ENCODE peak calls at places on chromosomes 12 and 14, in four cellular contexts. Z is NCI-H1417, I is NCI-H345, C is MCF 10A. B is an unnamed sample.

GRCh38 chr14:66662374-66662773 is 154.4 kb downstream of the GPHN start:
- DNase-seq in Z (no peak), I (no peak), C (peak), B (no peak)

GRCh38 chr14:78356406-78356805 is 186.2 kb downstream of the NRXN3 start:
- DNase-seq in C (no peak), I (no peak), Z (peak), B (peak)

GRCh38 chr14:90287791-90288190 is 31.4 kb downstream of the PSMC1 start:
- DNase-seq in Z (peak), I (peak), C (no peak), B (peak)

GRCh38 chr12:24069532-24070395 is 120.3 kb upstream of the SOX5 start:
- DNase-seq in C (no peak), Z (peak), I (peak), B (peak)

GRCh38 chr12:78239566-78239965 is 408.9 kb downstream of the NAV3 start:
- DNase-seq in C (no peak), I (no peak), Z (no peak), B (no peak)

GRCh38 chr14:105250986-105251385 is 2.7 kb downstream of the BTBD6 start:
- DNase-seq in I (no peak), Z (no peak), C (no peak), B (no peak)

GRCh38 chr14:94101748-94102147 is 8.8 kb upstream of the IFI27 start:
- DNase-seq in C (no peak), Z (no peak), I (no peak), B (no peak)

GRCh38 chr12:86600664-86601231 is 344.6 kb upstream of the MGAT4C start:
- DNase-seq in C (no peak), I (no peak), Z (no peak), B (peak)

GRCh38 chr14:96104469-96105057 is 65.4 kb downstream of the C14orf132 start:
- DNase-seq in Z (no peak), I (no peak), C (peak), B (peak)

GRCh38 chr14:93073833-93074769 is 41.6 kb downstream of the ITPK1 start:
- DNase-seq in Z (no peak), I (no peak), C (peak), B (no peak)

GRCh38 chr12:9039397-9039977 is 50.1 kb downstream of the KLRG1 start:
- DNase-seq in I (peak), C (peak), Z (peak), B (peak)

GRCh38 chr12:5586201-5586600 is 154.3 kb downstream of the NTF3 start:
- DNase-seq in Z (no peak), I (no peak), C (no peak), B (no peak)

GRCh38 chr12:125092872-125093680 is 27.8 kb downstream of the AACS start:
- DNase-seq in Z (no peak), C (no peak), I (no peak), B (no peak)

GRCh38 chr12:121800694-121801600 is 2.9 kb upstream of the SETD1B start:
- DNase-seq in C (peak), Z (peak), I (peak), B (peak)

GRCh38 chr14:106318700-106319099 is 792.3 kb downstream of the TMEM121 start:
- DNase-seq in C (no peak), Z (no peak), I (no peak), B (peak)

GRCh38 chr14:93986972-93987371 is 10.1 kb upstream of the CCDC197 start:
- DNase-seq in Z (no peak), I (no peak), C (peak), B (no peak)

GRCh38 chr14:104316121-104316722 is 177.8 kb downstream of the KIF26A start:
- DNase-seq in I (no peak), Z (peak), C (no peak), B (no peak)

GRCh38 chr14:105053996-105054395 is 11.2 kb downstream of the GPR132 start:
- DNase-seq in I (no peak), Z (no peak), C (no peak), B (no peak)

GRCh38 chr12:57851552-57852186 is 5.1 kb upstream of the CTDSP2 start:
- DNase-seq in C (no peak), I (no peak), Z (no peak), B (no peak)

GRCh38 chr12:89499857-89500256 is 24.7 kb downstream of the GALNT4 start:
- DNase-seq in Z (no peak), C (no peak), I (no peak), B (no peak)

GRCh38 chr12:121581681-121582439 is 1.0 kb upstream of the KDM2B start:
- DNase-seq in C (no peak), Z (no peak), I (no peak), B (peak)

GRCh38 chr12:30694971-30695326 is 720 bp downstream of the IPO8 start:
- DNase-seq in Z (peak), C (peak), I (peak), B (peak)

GRCh38 chr12:112738531-112738930 is 53.0 kb upstream of the RPH3A start:
- DNase-seq in C (peak), Z (no peak), I (no peak), B (no peak)

GRCh38 chr14:95322646-95323045 is 2.9 kb upstream of the CLMN start:
- DNase-seq in Z (no peak), I (no peak), C (peak), B (no peak)

GRCh38 chr12:25585021-25585523 is 32.0 kb upstream of the LMNTD1 start:
- DNase-seq in Z (no peak), I (no peak), C (peak), B (no peak)

GRCh38 chr14:29892327-29892726 is 35.3 kb downstream of the PRKD1 start:
- DNase-seq in I (no peak), C (peak), Z (no peak), B (no peak)

GRCh38 chr14:104974665-104975390 is 3.3 kb downstream of the AHNAK2 start:
- DNase-seq in C (no peak), Z (no peak), I (no peak), B (no peak)

GRCh38 chr14:32217301-32217700 is 14.2 kb upstream of the RNU6-8 start:
- DNase-seq in C (no peak), I (peak), Z (peak), B (peak)

GRCh38 chr14:91163316-91163715 is 49.4 kb downstream of the DGLUCY start:
- DNase-seq in C (no peak), I (no peak), Z (no peak), B (no peak)

GRCh38 chr14:62428429-62429203 is 616.6 kb downstream of the KCNH5 start:
- DNase-seq in I (no peak), Z (no peak), C (peak), B (no peak)

GRCh38 chr12:12975322-12976077 is 23.5 kb upstream of the GPRC5D start:
- DNase-seq in Z (peak), C (peak), I (no peak), B (no peak)

GRCh38 chr14:22545842-22546721 is 42.9 kb downstream of the DAD1 start:
- DNase-seq in Z (no peak), C (peak), I (no peak), B (no peak)

GRCh38 chr14:100622234-100622633 is 35.0 kb upstream of the BEGAIN start:
- DNase-seq in Z (no peak), I (no peak), C (no peak), B (no peak)

GRCh38 chr12:111806304-111806703 is 35.7 kb upstream of the MAPKAPK5 start:
- DNase-seq in I (no peak), C (no peak), Z (no peak), B (no peak)

GRCh38 chr12:24948816-24949722 is at the start of gene BCAT1:
- DNase-seq in C (no peak), I (no peak), Z (peak), B (no peak)

GRCh38 chr12:9831720-9832119 is 4.4 kb downstream of the KLRF1 start:
- DNase-seq in I (no peak), Z (no peak), C (no peak), B (no peak)

GRCh38 chr12:42865282-42865681 is 275.7 kb upstream of the PRICKLE1 start:
- DNase-seq in I (no peak), Z (no peak), C (no peak), B (no peak)

B was measured in NCI-H146.